ENCODE peak calls at places on chromosomes 1 and 21, in four cellular contexts. C, L, D and J are unnamed samples.

GRCh38 chr21:34198232-34199120 is 125.1 kb downstream of the MRPS6 start:
- DNase-seq in D (no peak), C (no peak), L (no peak), J (no peak)

GRCh38 chr1:77820121-77820520 is 40.7 kb downstream of the MIGA1 start:
- DNase-seq in L (no peak), D (no peak), C (no peak), J (no peak)

GRCh38 chr1:200252526-200252925 is 157.3 kb downstream of the ZNF281 start:
- DNase-seq in C (no peak), L (no peak), D (no peak), J (no peak)

GRCh38 chr1:24906760-24907490 is 23.2 kb downstream of the RUNX3 start:
- DNase-seq in L (no peak), D (no peak), C (no peak), J (peak; percentile 3)

GRCh38 chr1:241716915-241717651 is 65.0 kb downstream of the WDR64 start:
- DNase-seq in L (no peak), D (no peak), C (no peak), J (no peak)

GRCh38 chr1:205294175-205294913 is 27.2 kb downstream of the NUAK2 start:
- DNase-seq in C (no peak), L (peak; percentile 57), D (peak; percentile 82), J (no peak)

GRCh38 chr1:99677416-99677815 is 31.5 kb downstream of the PALMD start:
- DNase-seq in D (no peak), L (no peak), C (no peak), J (no peak)

GRCh38 chr21:38289697-38290096 is 32.9 kb downstream of the KCNJ15 start:
- DNase-seq in C (no peak), L (no peak), D (no peak), J (peak; percentile 16)

GRCh38 chr1:234361102-234361603 is 12.1 kb upstream of the COA6 start:
- DNase-seq in D (no peak), L (peak; percentile 46), C (no peak), J (no peak)

GRCh38 chr1:21673277-21673780 is 4.2 kb upstream of the RAP1GAP start:
- DNase-seq in D (peak; percentile 70), L (no peak), C (no peak), J (peak; percentile 36)

GRCh38 chr1:2932671-2933350 is 88.5 kb upstream of the ACTRT2 start:
- DNase-seq in C (no peak), D (no peak), L (no peak), J (no peak)
- H3K9me3 ChIP-seq in C (no peaks in the 10 kb centered on the region), D (no peaks in the 10 kb centered on the region), L (no peaks in the 10 kb centered on the region), J (no peaks in the 10 kb centered on the region)

GRCh38 chr1:160168609-160169369 is 17.4 kb downstream of the ATP1A4 start:
- DNase-seq in D (no peak), L (no peak), C (no peak), J (no peak)

GRCh38 chr1:160168016-160168415 is 16.6 kb downstream of the ATP1A4 start:
- DNase-seq in C (no peak), L (no peak), D (no peak), J (no peak)

GRCh38 chr1:160171352-160171751 is 19.0 kb upstream of the CASQ1 start:
- DNase-seq in L (no peak), D (no peak), C (no peak), J (no peak)

GRCh38 chr1:160167580-160167979 is 16.2 kb downstream of the ATP1A4 start:
- DNase-seq in D (no peak), C (no peak), L (no peak), J (no peak)

GRCh38 chr1:160169553-160170399 is 18.4 kb downstream of the ATP1A4 start:
- DNase-seq in D (no peak), C (no peak), L (no peak), J (no peak)
- TF ChIP-seq EP300 in D (no peak), C (no peak), L (no peak), J (no peak)

GRCh38 chr1:6509603-6510291 is 18.3 kb upstream of the PLEKHG5 start:
- DNase-seq in D (no peak), L (no peak), C (peak; percentile 76), J (no peak)
- H3K27ac ChIP-seq in D (no peak overlapping the region), L (no peak overlapping the region), C (no peak overlapping the region), J (no peak overlapping the region)

DNA sequence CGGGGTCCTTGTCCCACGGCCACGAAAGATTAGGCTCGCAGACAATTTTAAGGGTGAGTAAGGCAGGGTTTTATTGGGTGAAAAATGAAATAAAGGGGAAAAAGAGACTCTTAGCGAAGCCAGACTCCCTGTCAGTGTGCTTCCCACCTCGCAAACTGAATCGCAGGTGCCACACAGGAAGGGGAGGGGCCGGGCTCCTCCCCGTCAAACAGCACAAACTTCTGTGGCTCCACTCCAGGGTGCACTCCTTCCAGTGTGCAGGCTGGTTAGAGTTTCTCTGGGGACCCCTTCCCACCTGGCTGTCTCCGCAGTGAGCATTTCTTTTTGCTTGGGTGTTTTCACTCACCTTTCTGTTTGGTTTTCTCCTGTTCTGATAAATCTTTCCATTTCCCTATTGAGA is 37.8 kb upstream of the GALNT2 start:
- DNase-seq in L (no peak), D (no peak), C (no peak), J (peak; percentile 32)
- H3K9me3 ChIP-seq in L (no peaks in the 10 kb centered on the region), D (peaks cover 1% of the 10 kb centered on the region), C (no peaks in the 10 kb centered on the region), J (no peaks in the 10 kb centered on the region)